ENCODE peak calls at places on chromosomes 1 and 21, in seven cellular contexts. One of them, this sample, is unnamed. For H3K9me3, the result is how much of the 10 kb centered on the place peaks cover.

GRCh38 chr1:31062867-31063380 is 2.6 kb downstream of the PUM1 start:
- DNase-seq in endodermal cell: no peak
- DNase-seq in lung: no peak
- DNase-seq in CD4-positive, alpha-beta T cell: no peak
- DNase-seq in tibial artery: no peak
- DNase-seq in A673: no peak
- DNase-seq in CD4-positive, CD25-positive, alpha-beta regulatory T cell: no peak
- DNase-seq in this sample: no peak

GRCh38 chr1:147611021-147611426 is 59.3 kb downstream of the ACP6 start:
- DNase-seq in tibial artery: no peak
- DNase-seq in endodermal cell: no peak
- DNase-seq in A673: no peak
- DNase-seq in lung: no peak
- DNase-seq in CD4-positive, alpha-beta T cell: no peak
- DNase-seq in CD4-positive, CD25-positive, alpha-beta regulatory T cell: no peak
- DNase-seq in this sample: no peak

GRCh38 chr1:221457706-221458429 is 284.0 kb downstream of the DUSP10 start:
- DNase-seq in lung: no peak
- DNase-seq in CD4-positive, CD25-positive, alpha-beta regulatory T cell: no peak
- DNase-seq in A673: no peak
- DNase-seq in CD4-positive, alpha-beta T cell: no peak
- DNase-seq in tibial artery: no peak
- DNase-seq in endodermal cell: no peak
- DNase-seq in this sample: no peak

GRCh38 chr1:159800177-159800935 is 1.8 kb upstream of the FCRL6 start:
- DNase-seq in endodermal cell: no peak
- DNase-seq in tibial artery: no peak
- DNase-seq in A673: no peak
- DNase-seq in CD4-positive, CD25-positive, alpha-beta regulatory T cell: no peak
- DNase-seq in CD4-positive, alpha-beta T cell: no peak
- DNase-seq in lung: no peak
- DNase-seq in this sample: no peak

GRCh38 chr21:16069713-16070112 is 339.9 kb downstream of the USP25 start:
- DNase-seq in CD4-positive, CD25-positive, alpha-beta regulatory T cell: no peak
- DNase-seq in CD4-positive, alpha-beta T cell: no peak
- DNase-seq in A673: no peak
- DNase-seq in tibial artery: no peak
- DNase-seq in endodermal cell: no peak
- DNase-seq in lung: no peak
- DNase-seq in this sample: no peak

GRCh38 chr1:82934069-82934468 is 1064.9 kb downstream of the TTLL7 start:
- DNase-seq in tibial artery: no peak
- DNase-seq in CD4-positive, alpha-beta T cell: no peak
- DNase-seq in endodermal cell: no peak
- DNase-seq in CD4-positive, CD25-positive, alpha-beta regulatory T cell: no peak
- DNase-seq in lung: peak
- DNase-seq in A673: no peak
- DNase-seq in this sample: no peak

GRCh38 chr1:34162852-34163766 is 1.9 kb downstream of the CSMD2 start:
- DNase-seq in CD4-positive, CD25-positive, alpha-beta regulatory T cell: no peak
- DNase-seq in A673: peak
- DNase-seq in tibial artery: peak
- DNase-seq in endodermal cell: peak
- DNase-seq in lung: peak
- DNase-seq in CD4-positive, alpha-beta T cell: no peak
- DNase-seq in this sample: no peak

GRCh38 chr1:50308883-50309282 is 114.4 kb downstream of the DMRTA2 start:
- DNase-seq in CD4-positive, alpha-beta T cell: no peak
- DNase-seq in A673: peak
- DNase-seq in endodermal cell: peak
- DNase-seq in lung: no peak
- DNase-seq in CD4-positive, CD25-positive, alpha-beta regulatory T cell: no peak
- DNase-seq in tibial artery: no peak
- DNase-seq in this sample: no peak

GRCh38 chr1:232973652-232974611 is 23.5 kb downstream of the NTPCR start:
- DNase-seq in A673: no peak
- DNase-seq in CD4-positive, alpha-beta T cell: no peak
- DNase-seq in CD4-positive, CD25-positive, alpha-beta regulatory T cell: no peak
- DNase-seq in tibial artery: no peak
- DNase-seq in endodermal cell: no peak
- DNase-seq in lung: no peak
- DNase-seq in this sample: no peak

GRCh38 chr1:206502813-206503212 is 4.5 kb upstream of the RASSF5 start:
- DNase-seq in A673: no peak
- DNase-seq in CD4-positive, CD25-positive, alpha-beta regulatory T cell: no peak
- DNase-seq in endodermal cell: no peak
- DNase-seq in CD4-positive, alpha-beta T cell: no peak
- DNase-seq in tibial artery: no peak
- DNase-seq in lung: no peak
- DNase-seq in this sample: no peak

GRCh38 chr1:234114648-234115307 is 210.3 kb downstream of the SLC35F3 start:
- DNase-seq in tibial artery: no peak
- DNase-seq in endodermal cell: peak
- DNase-seq in CD4-positive, CD25-positive, alpha-beta regulatory T cell: peak
- DNase-seq in CD4-positive, alpha-beta T cell: no peak
- DNase-seq in lung: no peak
- DNase-seq in A673: peak
- DNase-seq in this sample: no peak

GRCh38 chr1:84635261-84635848 is 54.9 kb downstream of the SSX2IP start:
- DNase-seq in CD4-positive, CD25-positive, alpha-beta regulatory T cell: no peak
- DNase-seq in lung: no peak
- DNase-seq in endodermal cell: no peak
- DNase-seq in CD4-positive, alpha-beta T cell: no peak
- DNase-seq in tibial artery: no peak
- DNase-seq in A673: no peak
- DNase-seq in this sample: no peak

GRCh38 chr21:32393677-32394001 is 827 bp upstream of the URB1 start:
- DNase-seq in lung: no peak
- DNase-seq in A673: no peak
- DNase-seq in tibial artery: no peak
- DNase-seq in CD4-positive, alpha-beta T cell: no peak
- DNase-seq in CD4-positive, CD25-positive, alpha-beta regulatory T cell: no peak
- DNase-seq in endodermal cell: no peak
- DNase-seq in this sample: no peak

GRCh38 chr21:17727361-17727760 is 91.8 kb downstream of the C21orf91 start:
- DNase-seq in lung: no peak
- DNase-seq in A673: no peak
- DNase-seq in CD4-positive, alpha-beta T cell: no peak
- DNase-seq in endodermal cell: no peak
- DNase-seq in CD4-positive, CD25-positive, alpha-beta regulatory T cell: no peak
- DNase-seq in tibial artery: no peak
- DNase-seq in this sample: no peak

GRCh38 chr21:17731554-17731953 is 87.6 kb downstream of the C21orf91 start:
- DNase-seq in tibial artery: no peak
- DNase-seq in A673: no peak
- DNase-seq in CD4-positive, CD25-positive, alpha-beta regulatory T cell: no peak
- DNase-seq in endodermal cell: no peak
- DNase-seq in lung: no peak
- DNase-seq in CD4-positive, alpha-beta T cell: no peak
- DNase-seq in this sample: no peak

GRCh38 chr21:17732306-17732705 is 86.8 kb downstream of the C21orf91 start:
- DNase-seq in CD4-positive, alpha-beta T cell: no peak
- DNase-seq in endodermal cell: no peak
- DNase-seq in A673: peak
- DNase-seq in lung: no peak
- DNase-seq in tibial artery: no peak
- DNase-seq in CD4-positive, CD25-positive, alpha-beta regulatory T cell: no peak
- DNase-seq in this sample: no peak

GRCh38 chr21:17730782-17731181 is 88.4 kb downstream of the C21orf91 start:
- DNase-seq in tibial artery: no peak
- DNase-seq in CD4-positive, CD25-positive, alpha-beta regulatory T cell: peak
- DNase-seq in lung: no peak
- DNase-seq in endodermal cell: no peak
- DNase-seq in A673: no peak
- DNase-seq in CD4-positive, alpha-beta T cell: no peak
- DNase-seq in this sample: no peak

GRCh38 chr21:17729455-17729854 is 89.7 kb downstream of the C21orf91 start:
- DNase-seq in lung: no peak
- DNase-seq in A673: no peak
- DNase-seq in CD4-positive, CD25-positive, alpha-beta regulatory T cell: no peak
- DNase-seq in endodermal cell: no peak
- DNase-seq in CD4-positive, alpha-beta T cell: no peak
- DNase-seq in tibial artery: no peak
- DNase-seq in this sample: no peak
- H3K9me3 ChIP-seq in lung: under half
- H3K9me3 ChIP-seq in A673: under half
- H3K9me3 ChIP-seq in CD4-positive, CD25-positive, alpha-beta regulatory T cell: under half
- H3K9me3 ChIP-seq in endodermal cell: under half
- H3K9me3 ChIP-seq in CD4-positive, alpha-beta T cell: under half
- H3K9me3 ChIP-seq in tibial artery: under half
- H3K9me3 ChIP-seq in this sample: under half

DNA sequence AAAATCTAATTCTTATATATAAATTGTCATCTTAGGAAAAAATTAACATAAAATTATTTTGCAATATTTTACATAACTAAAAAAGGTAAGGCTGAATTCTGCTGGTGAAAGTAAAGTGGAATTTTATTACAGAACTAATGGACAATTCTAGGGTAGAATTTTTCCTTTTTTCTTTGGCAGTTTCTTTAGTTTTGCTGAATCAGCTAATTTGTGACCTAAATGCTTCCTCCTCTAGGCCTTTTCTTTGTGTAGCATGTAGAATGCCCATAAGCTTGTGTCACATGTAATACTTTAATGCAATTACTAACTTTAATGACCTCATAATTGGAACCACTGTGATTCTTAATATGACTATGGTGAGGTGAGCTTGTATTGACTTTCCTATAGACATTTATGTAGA is 1378.4 kb upstream of the ADGRL4 start:
- DNase-seq in CD4-positive, CD25-positive, alpha-beta regulatory T cell: no peak
- DNase-seq in lung: no peak
- DNase-seq in tibial artery: no peak
- DNase-seq in CD4-positive, alpha-beta T cell: no peak
- DNase-seq in A673: no peak
- DNase-seq in endodermal cell: no peak
- DNase-seq in this sample: no peak
- H3K9me3 ChIP-seq in CD4-positive, CD25-positive, alpha-beta regulatory T cell: under half
- H3K9me3 ChIP-seq in lung: under half
- H3K9me3 ChIP-seq in tibial artery: under half
- H3K9me3 ChIP-seq in CD4-positive, alpha-beta T cell: under half
- H3K9me3 ChIP-seq in A673: under half
- H3K9me3 ChIP-seq in endodermal cell: under half
- H3K9me3 ChIP-seq in this sample: under half

GRCh38 chr1:164728719-164729118 is 169.7 kb downstream of the PBX1 start:
- DNase-seq in endodermal cell: no peak
- DNase-seq in A673: peak
- DNase-seq in lung: no peak
- DNase-seq in CD4-positive, CD25-positive, alpha-beta regulatory T cell: no peak
- DNase-seq in tibial artery: no peak
- DNase-seq in CD4-positive, alpha-beta T cell: no peak
- DNase-seq in this sample: no peak

GRCh38 chr1:164733070-164733469 is 174.1 kb downstream of the PBX1 start:
- DNase-seq in A673: no peak
- DNase-seq in tibial artery: no peak
- DNase-seq in lung: no peak
- DNase-seq in CD4-positive, CD25-positive, alpha-beta regulatory T cell: no peak
- DNase-seq in CD4-positive, alpha-beta T cell: no peak
- DNase-seq in endodermal cell: no peak
- DNase-seq in this sample: no peak

GRCh38 chr1:164735315-164736052 is 176.5 kb downstream of the PBX1 start:
- DNase-seq in A673: no peak
- DNase-seq in lung: no peak
- DNase-seq in endodermal cell: no peak
- DNase-seq in CD4-positive, alpha-beta T cell: no peak
- DNase-seq in tibial artery: no peak
- DNase-seq in CD4-positive, CD25-positive, alpha-beta regulatory T cell: no peak
- DNase-seq in this sample: no peak

GRCh38 chr1:164733734-164734133 is 174.8 kb downstream of the PBX1 start:
- DNase-seq in A673: no peak
- DNase-seq in tibial artery: no peak
- DNase-seq in endodermal cell: no peak
- DNase-seq in CD4-positive, alpha-beta T cell: no peak
- DNase-seq in lung: no peak
- DNase-seq in CD4-positive, CD25-positive, alpha-beta regulatory T cell: no peak
- DNase-seq in this sample: no peak

GRCh38 chr1:164731161-164731747 is 172.3 kb downstream of the PBX1 start:
- DNase-seq in CD4-positive, CD25-positive, alpha-beta regulatory T cell: no peak
- DNase-seq in lung: no peak
- DNase-seq in endodermal cell: no peak
- DNase-seq in CD4-positive, alpha-beta T cell: no peak
- DNase-seq in A673: no peak
- DNase-seq in tibial artery: no peak
- DNase-seq in this sample: no peak
- H3K9me3 ChIP-seq in CD4-positive, CD25-positive, alpha-beta regulatory T cell: under half
- H3K9me3 ChIP-seq in lung: under half
- H3K9me3 ChIP-seq in endodermal cell: under half
- H3K9me3 ChIP-seq in CD4-positive, alpha-beta T cell: under half
- H3K9me3 ChIP-seq in A673: under half
- H3K9me3 ChIP-seq in tibial artery: under half
- H3K9me3 ChIP-seq in this sample: under half

GRCh38 chr1:238232036-238232744 is 341.5 kb upstream of the ZP4 start:
- DNase-seq in CD4-positive, CD25-positive, alpha-beta regulatory T cell: no peak
- DNase-seq in lung: no peak
- DNase-seq in A673: no peak
- DNase-seq in CD4-positive, alpha-beta T cell: no peak
- DNase-seq in tibial artery: no peak
- DNase-seq in endodermal cell: no peak
- DNase-seq in this sample: no peak
- H3K9me3 ChIP-seq in CD4-positive, CD25-positive, alpha-beta regulatory T cell: under half
- H3K9me3 ChIP-seq in lung: under half
- H3K9me3 ChIP-seq in A673: under half
- H3K9me3 ChIP-seq in CD4-positive, alpha-beta T cell: under half
- H3K9me3 ChIP-seq in tibial artery: under half
- H3K9me3 ChIP-seq in endodermal cell: under half
- H3K9me3 ChIP-seq in this sample: under half

GRCh38 chr21:23017989-23018388 is 2019.8 kb downstream of the NCAM2 start:
- DNase-seq in A673: no peak
- DNase-seq in tibial artery: no peak
- DNase-seq in CD4-positive, CD25-positive, alpha-beta regulatory T cell: no peak
- DNase-seq in lung: no peak
- DNase-seq in endodermal cell: no peak
- DNase-seq in CD4-positive, alpha-beta T cell: no peak
- DNase-seq in this sample: no peak

GRCh38 chr21:23020969-23021368 is 2022.8 kb downstream of the NCAM2 start:
- DNase-seq in CD4-positive, alpha-beta T cell: no peak
- DNase-seq in CD4-positive, CD25-positive, alpha-beta regulatory T cell: no peak
- DNase-seq in endodermal cell: no peak
- DNase-seq in lung: no peak
- DNase-seq in A673: no peak
- DNase-seq in tibial artery: no peak
- DNase-seq in this sample: no peak

GRCh38 chr21:23026878-23027277 is 2028.7 kb downstream of the NCAM2 start:
- DNase-seq in endodermal cell: no peak
- DNase-seq in A673: no peak
- DNase-seq in CD4-positive, alpha-beta T cell: no peak
- DNase-seq in lung: no peak
- DNase-seq in tibial artery: no peak
- DNase-seq in CD4-positive, CD25-positive, alpha-beta regulatory T cell: no peak
- DNase-seq in this sample: no peak

GRCh38 chr21:23016617-23017016 is 2018.4 kb downstream of the NCAM2 start:
- DNase-seq in endodermal cell: peak
- DNase-seq in tibial artery: no peak
- DNase-seq in A673: peak
- DNase-seq in CD4-positive, CD25-positive, alpha-beta regulatory T cell: no peak
- DNase-seq in lung: no peak
- DNase-seq in CD4-positive, alpha-beta T cell: no peak
- DNase-seq in this sample: no peak

GRCh38 chr21:23021481-23021880 is 2023.3 kb downstream of the NCAM2 start:
- DNase-seq in tibial artery: no peak
- DNase-seq in CD4-positive, CD25-positive, alpha-beta regulatory T cell: no peak
- DNase-seq in endodermal cell: no peak
- DNase-seq in CD4-positive, alpha-beta T cell: no peak
- DNase-seq in A673: no peak
- DNase-seq in lung: no peak
- DNase-seq in this sample: no peak
- H3K9me3 ChIP-seq in tibial artery: under half
- H3K9me3 ChIP-seq in CD4-positive, CD25-positive, alpha-beta regulatory T cell: under half
- H3K9me3 ChIP-seq in endodermal cell: under half
- H3K9me3 ChIP-seq in CD4-positive, alpha-beta T cell: under half
- H3K9me3 ChIP-seq in A673: under half
- H3K9me3 ChIP-seq in lung: under half
- H3K9me3 ChIP-seq in this sample: under half

This sample was measured in T-helper 17 cell.